ENCODE peak calls at places on chromosomes 11 and 22, in four cellular contexts. A, Z, J and K are unnamed samples.

GRCh38 chr11:131370090-131370751 is at the start of gene NTM:
- DNase-seq in A (no peak), Z (no peak), J (peak; percentile 48), K (no peak)

GRCh38 chr22:19336133-19337075 is 44.9 kb upstream of the CLTCL1 start:
- DNase-seq in A (no peak), Z (no peak), J (no peak), K (no peak)

GRCh38 chr11:113991718-113992458 is 17.0 kb downstream of the HTR3A start:
- DNase-seq in A (no peak), Z (no peak), J (no peak), K (no peak)

GRCh38 chr11:77073328-77074001 is 6.7 kb downstream of the CAPN5 start:
- DNase-seq in A (no peak), Z (no peak), J (peak; percentile 83), K (no peak)

GRCh38 chr11:13269775-13270174 is 7.8 kb upstream of the BMAL1 start:
- DNase-seq in A (no peak), Z (no peak), J (no peak), K (no peak)

GRCh38 chr11:67281552-67282150 is 7.5 kb upstream of the ANKRD13D start:
- DNase-seq in A (no peak), Z (no peak), J (peak; percentile 18), K (no peak)

GRCh38 chr11:117438371-117439000 is 110.8 kb downstream of the CEP164 start:
- DNase-seq in A (no peak), Z (no peak), J (no peak), K (no peak)

GRCh38 chr11:67675058-67675747 is 780 bp upstream of the ALDH3B2 start:
- DNase-seq in A (no peak), Z (no peak), J (no peak), K (no peak)

GRCh38 chr22:23401910-23402274 is 178.2 kb downstream of the IGLL1 start:
- DNase-seq in A (no peak), Z (no peak), J (no peak), K (no peak)